ENCODE peak calls at places on chromosomes 1 and 21, in eight cellular contexts. U, W, K, N, D, Y, Q and F are unnamed samples.

GRCh38 chr1:59692591-59692990 is 122.2 kb upstream of the HOOK1 start:
- DNase-seq in U (peak; percentile 94), W (no peak), K (no peak), N (no peak), D (no peak), Y (no peak), Q (peak; percentile 75), F (peak; percentile 97)

GRCh38 chr1:40182956-40183710 is 21.9 kb downstream of the RLF start:
- DNase-seq in U (peak; percentile 28), W (no peak), K (peak; percentile 6), N (no peak), D (peak; percentile 15), Y (peak; percentile 47), Q (no peak), F (peak; percentile 26)

GRCh38 chr1:33185541-33185940 is 3.7 kb upstream of the TRIM62 start:
- DNase-seq in U (no peak), W (no peak), K (no peak), N (no peak), D (no peak), Y (no peak), Q (no peak), F (no peak)

GRCh38 chr21:36792505-36792967 is 93.6 kb downstream of the SIM2 start:
- DNase-seq in U (peak; percentile 5), W (no peak), K (no peak), N (no peak), D (no peak), Y (no peak), Q (no peak), F (no peak)

GRCh38 chr1:70503358-70503757 is 92.3 kb downstream of the CTH start:
- DNase-seq in U (peak; percentile 32), W (no peak), K (no peak), N (no peak), D (no peak), Y (no peak), Q (no peak), F (no peak)

GRCh38 chr21:15486460-15487241 is 243.1 kb upstream of the USP25 start:
- DNase-seq in U (no peak), W (no peak), K (no peak), N (no peak), D (no peak), Y (no peak), Q (no peak), F (no peak)

GRCh38 chr1:115952547-115952946 is 23.8 kb upstream of the SLC22A15 start:
- DNase-seq in U (no peak), W (no peak), K (no peak), N (no peak), D (no peak), Y (no peak), Q (no peak), F (no peak)

GRCh38 chr1:201317551-201317950 is 34.2 kb downstream of the PKP1 start:
- DNase-seq in U (no peak), W (no peak), K (no peak), N (no peak), D (no peak), Y (no peak), Q (no peak), F (no peak)

GRCh38 chr1:233410906-233411305 is 83.4 kb downstream of the MAP3K21 start:
- DNase-seq in U (no peak), W (no peak), K (no peak), N (no peak), D (no peak), Y (no peak), Q (no peak), F (no peak)

GRCh38 chr21:38123626-38124025 is 133.2 kb upstream of the KCNJ15 start:
- DNase-seq in U (no peak), W (no peak), K (no peak), N (no peak), D (no peak), Y (no peak), Q (no peak), F (no peak)

DNA sequence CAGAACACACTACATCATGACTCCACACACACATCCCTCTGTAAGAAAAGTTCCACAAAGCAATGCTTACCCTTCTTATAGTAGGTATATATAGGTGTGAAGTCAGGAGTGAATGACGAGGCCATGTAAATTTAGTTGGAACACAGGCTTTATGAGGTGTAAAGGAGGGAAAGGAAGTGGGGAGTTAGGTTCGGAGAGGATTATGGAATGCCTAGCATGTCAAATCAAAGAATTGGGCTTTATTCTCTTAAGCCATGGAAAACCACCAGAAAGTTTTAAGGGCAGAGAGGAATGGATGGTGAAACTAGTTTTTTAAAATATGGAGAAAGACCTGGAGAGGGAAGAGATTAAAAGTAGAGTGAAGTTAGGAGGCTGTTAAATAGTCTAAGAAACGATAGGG is 26.3 kb downstream of the TFAP2E start:
- DNase-seq in U (no peak), W (no peak), K (no peak), N (no peak), D (no peak), Y (no peak), Q (no peak), F (no peak)
- H3K36me3 ChIP-seq in U (peaks cover 31% of the 10 kb centered on the region), W (no peaks in the 10 kb centered on the region), K (peaks cover 25% of the 10 kb centered on the region), N (peaks cover 30% of the 10 kb centered on the region), D (peaks cover 36% of the 10 kb centered on the region), Y (no peaks in the 10 kb centered on the region), Q (peaks cover 71% of the 10 kb centered on the region), F (peaks cover 49% of the 10 kb centered on the region)

GRCh38 chr1:208028526-208028925 is 117.6 kb upstream of the CD34 start:
- DNase-seq in U (no peak), W (no peak), K (no peak), N (no peak), D (no peak), Y (no peak), Q (no peak), F (no peak)

GRCh38 chr1:208027861-208028260 is 116.9 kb upstream of the CD34 start:
- DNase-seq in U (no peak), W (no peak), K (no peak), N (no peak), D (no peak), Y (no peak), Q (no peak), F (no peak)

GRCh38 chr1:208025036-208025435 is 114.1 kb upstream of the CD34 start:
- DNase-seq in U (no peak), W (no peak), K (no peak), N (no peak), D (no peak), Y (no peak), Q (no peak), F (peak; percentile 28)

GRCh38 chr1:208024406-208024805 is 113.5 kb upstream of the CD34 start:
- DNase-seq in U (no peak), W (no peak), K (no peak), N (no peak), D (no peak), Y (no peak), Q (no peak), F (no peak)

DNA sequence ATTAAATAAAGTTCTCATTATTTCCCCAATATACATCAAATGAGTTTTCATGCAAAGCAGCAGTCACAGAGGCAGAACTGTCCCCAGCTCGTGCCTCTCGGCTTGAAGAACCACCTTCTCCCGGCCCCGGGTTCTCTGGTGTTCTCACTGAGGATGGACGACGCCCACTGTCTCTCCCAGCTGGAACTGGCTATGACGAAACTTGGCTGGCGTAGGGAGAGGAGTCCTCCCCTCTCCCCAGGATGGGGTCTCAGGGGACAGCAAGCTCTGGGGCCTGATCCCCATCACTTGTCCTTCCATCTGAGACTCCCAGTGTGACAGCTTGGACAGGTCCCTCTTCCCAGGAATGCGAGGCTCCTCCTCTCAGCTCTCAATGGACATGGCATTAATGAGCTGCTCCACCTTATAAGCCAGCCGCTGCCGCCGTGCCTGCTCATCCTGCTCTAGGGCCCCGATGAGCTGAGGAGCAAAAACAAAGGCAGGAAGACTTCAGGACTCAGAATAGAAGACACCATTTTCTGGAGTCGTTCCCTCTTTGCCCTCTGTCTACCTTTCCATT is 116.0 kb upstream of the CD34 start:
- DNase-seq in U (no peak), W (no peak), K (no peak), N (no peak), D (no peak), Y (peak; percentile 46), Q (no peak), F (no peak)
- H3K36me3 ChIP-seq in U (peaks cover 23% of the 10 kb centered on the region), W (no peaks in the 10 kb centered on the region), K (no peaks in the 10 kb centered on the region), N (no peaks in the 10 kb centered on the region), D (peaks cover 25% of the 10 kb centered on the region), Y (no peaks in the 10 kb centered on the region), Q (peaks cover 34% of the 10 kb centered on the region), F (peaks cover 4% of the 10 kb centered on the region)

GRCh38 chr1:22071511-22071910 is 19.0 kb downstream of the CDC42 start:
- DNase-seq in U (no peak), W (no peak), K (no peak), N (no peak), D (no peak), Y (no peak), Q (no peak), F (no peak)
- H3K36me3 ChIP-seq in U (peaks cover 23% of the 10 kb centered on the region), W (no peaks in the 10 kb centered on the region), K (peaks cover 12% of the 10 kb centered on the region), N (peaks cover 13% of the 10 kb centered on the region), D (peaks cover 21% of the 10 kb centered on the region), Y (no peaks in the 10 kb centered on the region), Q (peaks cover 67% of the 10 kb centered on the region), F (peaks cover 19% of the 10 kb centered on the region)

DNA sequence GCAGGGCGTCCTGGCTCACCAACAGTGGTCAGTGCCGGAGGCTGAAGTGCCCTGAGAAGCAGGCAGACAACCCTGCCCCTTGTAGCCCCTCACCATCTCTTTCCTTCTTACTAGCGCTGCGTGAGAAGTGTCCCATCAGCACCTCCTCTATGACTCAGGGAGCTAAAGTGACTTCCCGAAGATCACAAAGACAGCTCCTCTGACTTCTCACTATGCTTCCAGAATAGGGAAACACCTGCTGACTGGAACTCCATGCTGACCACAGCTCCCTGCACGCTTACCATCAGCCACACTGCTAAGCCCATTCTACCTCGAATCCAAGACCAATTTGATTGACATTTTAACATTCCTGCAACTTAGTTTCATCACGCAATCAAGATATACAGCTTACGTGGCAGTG is 92.8 kb downstream of the JAK1 start:
- DNase-seq in U (no peak), W (no peak), K (no peak), N (no peak), D (no peak), Y (no peak), Q (no peak), F (no peak)
- H3K36me3 ChIP-seq in U (peaks cover 63% of the 10 kb centered on the region), W (no peaks in the 10 kb centered on the region), K (peaks cover 64% of the 10 kb centered on the region), N (peaks cover 67% of the 10 kb centered on the region), D (peaks cover 3% of the 10 kb centered on the region), Y (no peaks in the 10 kb centered on the region), Q (peaks cover 63% of the 10 kb centered on the region), F (peaks cover 98% of the 10 kb centered on the region)

DNA sequence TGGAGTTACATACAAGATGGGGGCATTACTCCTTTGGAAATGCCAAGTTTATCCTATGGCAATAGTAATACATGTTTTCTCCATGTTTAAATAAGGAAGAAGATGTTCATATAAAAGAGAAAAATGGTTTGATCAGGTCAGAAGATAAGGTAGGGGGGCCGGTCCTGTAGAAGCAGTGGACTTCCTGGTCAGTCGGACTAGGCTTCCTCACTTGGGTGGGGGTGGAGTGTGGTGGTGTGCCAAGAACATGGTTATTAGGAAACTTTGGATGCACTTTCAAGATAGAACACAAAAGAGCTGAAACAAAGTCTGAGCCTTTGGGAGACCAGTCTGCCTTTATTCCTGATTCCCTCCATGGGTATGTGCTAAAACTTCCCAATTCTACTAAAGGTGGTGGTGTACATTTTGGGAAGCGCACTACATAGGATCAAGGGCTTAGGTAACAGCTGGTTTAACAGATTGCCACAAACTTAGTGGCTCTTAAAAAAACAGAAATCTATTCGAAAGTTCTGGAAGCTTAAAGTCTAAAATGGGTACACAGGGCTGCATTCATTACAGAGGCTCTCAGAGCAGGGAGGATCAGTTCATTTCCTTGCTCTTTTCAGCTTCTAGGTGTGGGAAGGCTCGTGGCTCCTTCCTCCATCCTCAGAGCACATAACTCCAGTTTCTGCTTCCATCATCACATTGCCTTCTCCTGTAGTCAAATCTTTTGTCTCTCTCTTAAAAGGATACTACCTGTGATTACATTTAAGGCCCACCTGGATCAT is 64.6 kb downstream of the KDM1A start:
- DNase-seq in U (no peak), W (no peak), K (no peak), N (no peak), D (no peak), Y (no peak), Q (no peak), F (peak; percentile 20)
- H3K36me3 ChIP-seq in U (peaks cover 87% of the 10 kb centered on the region), W (no peaks in the 10 kb centered on the region), K (peaks cover 65% of the 10 kb centered on the region), N (peaks cover 75% of the 10 kb centered on the region), D (peaks cover 97% of the 10 kb centered on the region), Y (peaks cover 9% of the 10 kb centered on the region), Q (peaks cover 100% of the 10 kb centered on the region), F (peaks cover 97% of the 10 kb centered on the region)